ENCODE peak calls at places on chromosomes 6 and 20, in four cellular contexts. One of them, this sample, is unnamed.

GRCh38 chr6:127366281-127367022 is 23.0 kb upstream of the ECHDC1 start:
- DNase-seq in bronchial epithelial cell: peak; percentile 99
- DNase-seq in spleen: no peak
- DNase-seq in dorsolateral prefrontal cortex: no peak
- DNase-seq in this sample: peak; percentile 99

GRCh38 chr20:2745936-2746635 is 53.5 kb downstream of the EBF4 start:
- DNase-seq in bronchial epithelial cell: no peak
- DNase-seq in spleen: peak; percentile 56
- DNase-seq in dorsolateral prefrontal cortex: no peak
- DNase-seq in this sample: no peak

GRCh38 chr6:117592983-117593759 is 9.1 kb downstream of the GOPC start:
- DNase-seq in bronchial epithelial cell: peak; percentile 15
- DNase-seq in spleen: no peak
- DNase-seq in dorsolateral prefrontal cortex: no peak
- DNase-seq in this sample: no peak

GRCh38 chr20:22354647-22355046 is 229.7 kb downstream of the FOXA2 start:
- DNase-seq in bronchial epithelial cell: no peak
- DNase-seq in spleen: no peak
- DNase-seq in dorsolateral prefrontal cortex: no peak
- DNase-seq in this sample: no peak

GRCh38 chr20:32807706-32808105 is 12.0 kb upstream of the MAPRE1 start:
- DNase-seq in bronchial epithelial cell: no peak
- DNase-seq in spleen: no peak
- DNase-seq in dorsolateral prefrontal cortex: no peak
- DNase-seq in this sample: no peak

GRCh38 chr6:160358225-160359119 is 10.3 kb downstream of the SLC22A3 start:
- DNase-seq in bronchial epithelial cell: no peak
- DNase-seq in spleen: no peak
- DNase-seq in dorsolateral prefrontal cortex: no peak
- DNase-seq in this sample: no peak

GRCh38 chr6:33990061-33990541 is 155.8 kb downstream of the GRM4 start:
- DNase-seq in bronchial epithelial cell: no peak
- DNase-seq in spleen: peak; percentile 64
- DNase-seq in dorsolateral prefrontal cortex: no peak
- DNase-seq in this sample: no peak

GRCh38 chr6:13287104-13287503 is 41.2 kb downstream of the TBC1D7 start:
- DNase-seq in bronchial epithelial cell: no peak
- DNase-seq in spleen: no peak
- DNase-seq in dorsolateral prefrontal cortex: no peak
- DNase-seq in this sample: no peak

GRCh38 chr20:43448748-43449535 is 8.8 kb upstream of the SRSF6 start:
- DNase-seq in bronchial epithelial cell: peak; percentile 45
- DNase-seq in spleen: no peak
- DNase-seq in dorsolateral prefrontal cortex: peak; percentile 11
- DNase-seq in this sample: peak; percentile 56

GRCh38 chr6:13453771-13454251 is 33.6 kb downstream of the GFOD1 start:
- DNase-seq in bronchial epithelial cell: peak; percentile 99
- DNase-seq in spleen: no peak
- DNase-seq in dorsolateral prefrontal cortex: no peak
- DNase-seq in this sample: peak; percentile 85

GRCh38 chr20:61835301-61835700 is 230.4 kb downstream of the TAF4 start:
- DNase-seq in bronchial epithelial cell: no peak
- DNase-seq in spleen: no peak
- DNase-seq in dorsolateral prefrontal cortex: no peak
- DNase-seq in this sample: no peak

GRCh38 chr20:17725094-17725835 is 25.5 kb downstream of the BANF2 start:
- DNase-seq in bronchial epithelial cell: no peak
- DNase-seq in spleen: no peak
- DNase-seq in dorsolateral prefrontal cortex: no peak
- DNase-seq in this sample: no peak

GRCh38 chr6:134103004-134103403 is 50.6 kb upstream of the SLC2A12 start:
- DNase-seq in bronchial epithelial cell: no peak
- DNase-seq in spleen: no peak
- DNase-seq in dorsolateral prefrontal cortex: no peak
- DNase-seq in this sample: no peak

GRCh38 chr6:19995575-19996257 is 158.5 kb downstream of the ID4 start:
- DNase-seq in bronchial epithelial cell: no peak
- DNase-seq in spleen: no peak
- DNase-seq in dorsolateral prefrontal cortex: no peak
- DNase-seq in this sample: no peak

GRCh38 chr6:137451926-137452325 is 42.3 kb downstream of the OLIG3 start:
- DNase-seq in bronchial epithelial cell: peak; percentile 33
- DNase-seq in spleen: no peak
- DNase-seq in dorsolateral prefrontal cortex: no peak
- DNase-seq in this sample: no peak

GRCh38 chr20:45450097-45450818 is 19.3 kb upstream of the WFDC2 start:
- DNase-seq in bronchial epithelial cell: peak; percentile 62
- DNase-seq in spleen: no peak
- DNase-seq in dorsolateral prefrontal cortex: no peak
- DNase-seq in this sample: peak; percentile 55

GRCh38 chr6:107635058-107635515 is 145.2 kb downstream of the SOBP start:
- DNase-seq in bronchial epithelial cell: no peak
- DNase-seq in spleen: no peak
- DNase-seq in dorsolateral prefrontal cortex: no peak
- DNase-seq in this sample: no peak

GRCh38 chr6:14121936-14122344 is 4.4 kb downstream of the CD83 start:
- DNase-seq in bronchial epithelial cell: no peak
- DNase-seq in spleen: no peak
- DNase-seq in dorsolateral prefrontal cortex: no peak
- DNase-seq in this sample: no peak

GRCh38 chr20:25308083-25308491 is 60.2 kb downstream of the PYGB start:
- DNase-seq in bronchial epithelial cell: no peak
- DNase-seq in spleen: peak; percentile 62
- DNase-seq in dorsolateral prefrontal cortex: no peak
- DNase-seq in this sample: no peak

GRCh38 chr20:25987073-25987927 is 290.6 kb upstream of the ZNF337 start:
- DNase-seq in bronchial epithelial cell: peak; percentile 4
- DNase-seq in spleen: peak; percentile 81
- DNase-seq in dorsolateral prefrontal cortex: no peak
- DNase-seq in this sample: no peak

GRCh38 chr6:3628143-3628840 is 123.2 kb downstream of the PXDC1 start:
- DNase-seq in bronchial epithelial cell: no peak
- DNase-seq in spleen: no peak
- DNase-seq in dorsolateral prefrontal cortex: no peak
- DNase-seq in this sample: no peak

GRCh38 chr20:44709380-44709779 is 5.8 kb upstream of the CCN5 start:
- DNase-seq in bronchial epithelial cell: no peak
- DNase-seq in spleen: no peak
- DNase-seq in dorsolateral prefrontal cortex: no peak
- DNase-seq in this sample: no peak

GRCh38 chr6:135819665-135820064 is 31.8 kb upstream of the PDE7B start:
- DNase-seq in bronchial epithelial cell: no peak
- DNase-seq in spleen: no peak
- DNase-seq in dorsolateral prefrontal cortex: no peak
- DNase-seq in this sample: no peak

GRCh38 chr6:71190809-71191208 is 97.8 kb upstream of the OGFRL1 start:
- DNase-seq in bronchial epithelial cell: peak; percentile 39
- DNase-seq in spleen: no peak
- DNase-seq in dorsolateral prefrontal cortex: no peak
- DNase-seq in this sample: peak; percentile 51
- TF ChIP-seq CTCF in bronchial epithelial cell: no peak
- TF ChIP-seq CTCF in spleen: peak; percentile 37
- TF ChIP-seq CTCF in dorsolateral prefrontal cortex: no peak
- TF ChIP-seq CTCF in this sample: peak; percentile 36

GRCh38 chr6:42128460-42129359 is 13.7 kb downstream of the C6orf132 start:
- DNase-seq in bronchial epithelial cell: no peak
- DNase-seq in spleen: peak; percentile 80
- DNase-seq in dorsolateral prefrontal cortex: no peak
- DNase-seq in this sample: no peak
- TF ChIP-seq CTCF in bronchial epithelial cell: no peak
- TF ChIP-seq CTCF in spleen: no peak
- TF ChIP-seq CTCF in dorsolateral prefrontal cortex: no peak
- TF ChIP-seq CTCF in this sample: no peak

GRCh38 chr6:38148606-38149005 is 329.1 kb downstream of the ZFAND3 start:
- DNase-seq in bronchial epithelial cell: no peak
- DNase-seq in spleen: no peak
- DNase-seq in dorsolateral prefrontal cortex: no peak
- DNase-seq in this sample: no peak

GRCh38 chr6:38151580-38152500 is 332.3 kb downstream of the ZFAND3 start:
- DNase-seq in bronchial epithelial cell: no peak
- DNase-seq in spleen: no peak
- DNase-seq in dorsolateral prefrontal cortex: no peak
- DNase-seq in this sample: no peak

GRCh38 chr6:38152620-38153019 is 333.1 kb downstream of the ZFAND3 start:
- DNase-seq in bronchial epithelial cell: no peak
- DNase-seq in spleen: no peak
- DNase-seq in dorsolateral prefrontal cortex: no peak
- DNase-seq in this sample: no peak

GRCh38 chr6:38149526-38149925 is 330.0 kb downstream of the ZFAND3 start:
- DNase-seq in bronchial epithelial cell: no peak
- DNase-seq in spleen: no peak
- DNase-seq in dorsolateral prefrontal cortex: no peak
- DNase-seq in this sample: no peak

GRCh38 chr6:38150681-38151296 is 331.3 kb downstream of the ZFAND3 start:
- DNase-seq in bronchial epithelial cell: no peak
- DNase-seq in spleen: no peak
- DNase-seq in dorsolateral prefrontal cortex: no peak
- DNase-seq in this sample: no peak
- TF ChIP-seq CTCF in bronchial epithelial cell: no peak
- TF ChIP-seq CTCF in spleen: no peak
- TF ChIP-seq CTCF in dorsolateral prefrontal cortex: no peak
- TF ChIP-seq CTCF in this sample: no peak

GRCh38 chr6:2158596-2159271 is 86.7 kb downstream of the GMDS start:
- DNase-seq in bronchial epithelial cell: peak; percentile 46
- DNase-seq in spleen: no peak
- DNase-seq in dorsolateral prefrontal cortex: no peak
- DNase-seq in this sample: no peak
- TF ChIP-seq CTCF in bronchial epithelial cell: peak; percentile 61
- TF ChIP-seq CTCF in spleen: no peak
- TF ChIP-seq CTCF in dorsolateral prefrontal cortex: no peak
- TF ChIP-seq CTCF in this sample: no peak

DNA sequence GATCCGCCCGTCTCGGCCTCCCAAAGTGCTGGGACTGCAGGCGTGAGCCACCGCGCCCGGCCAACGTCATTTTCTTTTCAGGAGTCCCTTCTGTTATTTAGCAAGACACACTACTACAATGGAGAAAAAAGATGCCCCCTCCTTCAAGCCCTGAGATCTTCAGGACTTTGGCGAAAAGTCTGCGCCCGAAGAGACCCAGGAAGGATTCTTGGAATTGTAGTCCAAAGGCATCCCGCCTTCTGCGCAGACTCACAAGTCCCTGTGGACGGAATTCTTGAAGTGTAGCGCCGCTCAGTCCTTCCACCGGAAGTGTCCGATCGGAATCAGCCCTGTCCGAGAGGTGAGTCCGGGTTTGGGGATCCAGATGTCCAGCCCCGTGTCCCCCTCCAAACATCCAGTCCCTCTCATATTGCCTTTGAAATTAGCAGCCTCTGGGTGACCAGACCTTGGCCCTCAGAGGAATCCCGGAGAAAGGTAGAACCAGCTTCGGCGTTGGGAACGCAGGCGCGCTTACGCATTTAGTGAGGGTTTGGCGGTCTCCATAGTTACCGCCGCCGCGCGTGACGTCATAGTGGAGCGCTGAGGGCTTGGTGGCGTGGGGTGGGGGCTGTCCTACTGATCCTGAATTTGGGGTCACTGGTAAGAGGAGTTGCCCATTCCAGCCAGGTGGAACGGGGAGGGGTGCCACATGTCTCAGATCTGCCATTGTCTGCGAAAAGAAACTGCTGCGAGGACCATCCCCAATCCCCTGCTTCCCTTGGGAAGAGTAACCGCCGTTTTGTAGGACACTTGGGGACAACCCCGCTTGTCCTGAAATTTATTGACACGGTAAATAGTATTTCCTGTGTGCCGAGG is 490 bp downstream of the ZNF165 start:
- DNase-seq in bronchial epithelial cell: peak; percentile 90
- DNase-seq in spleen: peak; percentile 95
- DNase-seq in dorsolateral prefrontal cortex: peak; percentile 90
- DNase-seq in this sample: peak; percentile 97
- TF ChIP-seq CTCF in bronchial epithelial cell: no peak
- TF ChIP-seq CTCF in spleen: no peak
- TF ChIP-seq CTCF in dorsolateral prefrontal cortex: no peak
- TF ChIP-seq CTCF in this sample: no peak

GRCh38 chr6:7246401-7247178 is 66.4 kb downstream of the SSR1 start:
- DNase-seq in bronchial epithelial cell: no peak
- DNase-seq in spleen: peak; percentile 76
- DNase-seq in dorsolateral prefrontal cortex: no peak
- DNase-seq in this sample: no peak
- TF ChIP-seq CTCF in bronchial epithelial cell: no peak
- TF ChIP-seq CTCF in spleen: no peak
- TF ChIP-seq CTCF in dorsolateral prefrontal cortex: no peak
- TF ChIP-seq CTCF in this sample: no peak

GRCh38 chr6:109021870-109022269 is 72.8 kb downstream of the SESN1 start:
- DNase-seq in bronchial epithelial cell: no peak
- DNase-seq in spleen: no peak
- DNase-seq in dorsolateral prefrontal cortex: no peak
- DNase-seq in this sample: no peak
- TF ChIP-seq CTCF in bronchial epithelial cell: no peak
- TF ChIP-seq CTCF in spleen: no peak
- TF ChIP-seq CTCF in dorsolateral prefrontal cortex: no peak
- TF ChIP-seq CTCF in this sample: no peak